ENCODE peak calls at places on chromosomes 16 and 17, in ten cellular contexts. One of them, this sample, is unnamed.

GRCh38 chr16:80883159-80883642 is 78.8 kb upstream of the CDYL2 start:
- DNase-seq in effector memory CD4-positive, alpha-beta T cell: no peak
- DNase-seq in SHP77: no peak
- DNase-seq in activated CD4-positive, alpha-beta T cell treated with anti-CD3 and anti-CD28 coated beads, Interleukin-2, amount 10 ng/mL, durations not matched to agents 7 days and 5 days: no peak
- DNase-seq in AG04449: no peak
- DNase-seq in EH: no peak
- DNase-seq in NCI-H1105: peak
- DNase-seq in AG09309: no peak
- DNase-seq in DMS153: no peak
- DNase-seq in HS-27A: no peak
- DNase-seq in this sample: no peak

GRCh38 chr16:57824880-57825279 is 22.6 kb upstream of the KIFC3 start:
- DNase-seq in activated CD4-positive, alpha-beta T cell treated with anti-CD3 and anti-CD28 coated beads, Interleukin-2, amount 10 ng/mL, durations not matched to agents 7 days and 5 days: no peak
- DNase-seq in SHP77: no peak
- DNase-seq in NCI-H1105: no peak
- DNase-seq in EH: no peak
- DNase-seq in HS-27A: no peak
- DNase-seq in AG04449: no peak
- DNase-seq in AG09309: no peak
- DNase-seq in DMS153: no peak
- DNase-seq in effector memory CD4-positive, alpha-beta T cell: no peak
- DNase-seq in this sample: peak

GRCh38 chr16:8859913-8860881 is 8.6 kb downstream of the CARHSP1 start:
- DNase-seq in DMS153: no peak
- DNase-seq in AG04449: no peak
- DNase-seq in AG09309: no peak
- DNase-seq in EH: peak
- DNase-seq in activated CD4-positive, alpha-beta T cell treated with anti-CD3 and anti-CD28 coated beads, Interleukin-2, amount 10 ng/mL, durations not matched to agents 7 days and 5 days: no peak
- DNase-seq in HS-27A: no peak
- DNase-seq in NCI-H1105: no peak
- DNase-seq in effector memory CD4-positive, alpha-beta T cell: no peak
- DNase-seq in SHP77: no peak
- DNase-seq in this sample: no peak

GRCh38 chr16:28990375-28991040 is 5.7 kb downstream of the LAT start:
- DNase-seq in SHP77: no peak
- DNase-seq in NCI-H1105: no peak
- DNase-seq in EH: no peak
- DNase-seq in activated CD4-positive, alpha-beta T cell treated with anti-CD3 and anti-CD28 coated beads, Interleukin-2, amount 10 ng/mL, durations not matched to agents 7 days and 5 days: peak
- DNase-seq in HS-27A: no peak
- DNase-seq in DMS153: no peak
- DNase-seq in effector memory CD4-positive, alpha-beta T cell: peak
- DNase-seq in AG09309: no peak
- DNase-seq in AG04449: no peak
- DNase-seq in this sample: no peak

GRCh38 chr16:64925166-64925565 is 196.7 kb downstream of the CDH11 start:
- DNase-seq in activated CD4-positive, alpha-beta T cell treated with anti-CD3 and anti-CD28 coated beads, Interleukin-2, amount 10 ng/mL, durations not matched to agents 7 days and 5 days: no peak
- DNase-seq in AG04449: no peak
- DNase-seq in DMS153: no peak
- DNase-seq in AG09309: no peak
- DNase-seq in NCI-H1105: no peak
- DNase-seq in HS-27A: no peak
- DNase-seq in SHP77: no peak
- DNase-seq in effector memory CD4-positive, alpha-beta T cell: no peak
- DNase-seq in EH: no peak
- DNase-seq in this sample: no peak

GRCh38 chr16:30894540-30895368 is 877 bp upstream of the BCL7C start:
- DNase-seq in SHP77: no peak
- DNase-seq in DMS153: no peak
- DNase-seq in HS-27A: no peak
- DNase-seq in AG04449: no peak
- DNase-seq in activated CD4-positive, alpha-beta T cell treated with anti-CD3 and anti-CD28 coated beads, Interleukin-2, amount 10 ng/mL, durations not matched to agents 7 days and 5 days: no peak
- DNase-seq in EH: no peak
- DNase-seq in AG09309: no peak
- DNase-seq in effector memory CD4-positive, alpha-beta T cell: no peak
- DNase-seq in NCI-H1105: no peak
- DNase-seq in this sample: peak

GRCh38 chr17:75144816-75145511 is 9.3 kb downstream of the JPT1 start:
- DNase-seq in EH: no peak
- DNase-seq in NCI-H1105: no peak
- DNase-seq in HS-27A: no peak
- DNase-seq in DMS153: no peak
- DNase-seq in AG04449: no peak
- DNase-seq in SHP77: no peak
- DNase-seq in activated CD4-positive, alpha-beta T cell treated with anti-CD3 and anti-CD28 coated beads, Interleukin-2, amount 10 ng/mL, durations not matched to agents 7 days and 5 days: no peak
- DNase-seq in AG09309: no peak
- DNase-seq in effector memory CD4-positive, alpha-beta T cell: no peak
- DNase-seq in this sample: no peak

GRCh38 chr16:588639-588888 is 1.3 kb upstream of the RAB40C start:
- DNase-seq in activated CD4-positive, alpha-beta T cell treated with anti-CD3 and anti-CD28 coated beads, Interleukin-2, amount 10 ng/mL, durations not matched to agents 7 days and 5 days: peak
- DNase-seq in effector memory CD4-positive, alpha-beta T cell: peak
- DNase-seq in DMS153: no peak
- DNase-seq in AG04449: no peak
- DNase-seq in NCI-H1105: no peak
- DNase-seq in AG09309: no peak
- DNase-seq in EH: peak
- DNase-seq in HS-27A: no peak
- DNase-seq in SHP77: no peak
- DNase-seq in this sample: peak

GRCh38 chr16:17470871-17471744 is at the start of gene XYLT1:
- DNase-seq in SHP77: no peak
- DNase-seq in HS-27A: no peak
- DNase-seq in activated CD4-positive, alpha-beta T cell treated with anti-CD3 and anti-CD28 coated beads, Interleukin-2, amount 10 ng/mL, durations not matched to agents 7 days and 5 days: peak
- DNase-seq in AG09309: peak
- DNase-seq in DMS153: no peak
- DNase-seq in effector memory CD4-positive, alpha-beta T cell: peak
- DNase-seq in AG04449: peak
- DNase-seq in NCI-H1105: peak
- DNase-seq in EH: peak
- DNase-seq in this sample: peak

GRCh38 chr17:69239611-69240010 is 11.0 kb upstream of the ABCA10 start:
- DNase-seq in effector memory CD4-positive, alpha-beta T cell: no peak
- DNase-seq in HS-27A: no peak
- DNase-seq in activated CD4-positive, alpha-beta T cell treated with anti-CD3 and anti-CD28 coated beads, Interleukin-2, amount 10 ng/mL, durations not matched to agents 7 days and 5 days: no peak
- DNase-seq in NCI-H1105: no peak
- DNase-seq in AG09309: no peak
- DNase-seq in AG04449: no peak
- DNase-seq in SHP77: no peak
- DNase-seq in DMS153: no peak
- DNase-seq in EH: no peak
- DNase-seq in this sample: no peak

GRCh38 chr16:17371014-17371296 is 99.8 kb downstream of the XYLT1 start:
- DNase-seq in NCI-H1105: no peak
- DNase-seq in AG09309: no peak
- DNase-seq in AG04449: no peak
- DNase-seq in SHP77: no peak
- DNase-seq in HS-27A: no peak
- DNase-seq in activated CD4-positive, alpha-beta T cell treated with anti-CD3 and anti-CD28 coated beads, Interleukin-2, amount 10 ng/mL, durations not matched to agents 7 days and 5 days: no peak
- DNase-seq in effector memory CD4-positive, alpha-beta T cell: no peak
- DNase-seq in DMS153: no peak
- DNase-seq in EH: no peak
- DNase-seq in this sample: no peak

GRCh38 chr17:49695698-49696232 is 12.0 kb downstream of the SLC35B1 start:
- DNase-seq in HS-27A: no peak
- DNase-seq in activated CD4-positive, alpha-beta T cell treated with anti-CD3 and anti-CD28 coated beads, Interleukin-2, amount 10 ng/mL, durations not matched to agents 7 days and 5 days: no peak
- DNase-seq in EH: no peak
- DNase-seq in effector memory CD4-positive, alpha-beta T cell: no peak
- DNase-seq in AG04449: no peak
- DNase-seq in SHP77: no peak
- DNase-seq in DMS153: no peak
- DNase-seq in AG09309: no peak
- DNase-seq in NCI-H1105: no peak
- DNase-seq in this sample: no peak

This sample was measured in bronchial epithelial cell.